ENCODE peak calls at places on chromosomes 5 and 9, in four cellular contexts. M is IMR-90, O is esophagus squamous epithelium, K is astrocyte of the spinal cord. H is an unnamed sample.

GRCh38 chr5:163362806-163363788 is 74.3 kb upstream of the CCNG1 start:
- DNase-seq in M (no peak), O (no peak), K (no peak), H (no peak)

GRCh38 chr9:110217656-110218099 is 9.7 kb upstream of the C9orf152 start:
- DNase-seq in M (peak; percentile 63), O (no peak), K (peak; percentile 59), H (no peak)

GRCh38 chr5:102666164-102666951 is 88.7 kb upstream of the PAM start:
- DNase-seq in M (no peak), O (no peak), K (no peak), H (no peak)

GRCh38 chr5:10987881-10988504 is 227.0 kb upstream of the DAP start:
- DNase-seq in M (no peak), O (no peak), K (peak; percentile 25), H (no peak)

GRCh38 chr9:22098636-22099332 is 89.7 kb upstream of the CDKN2B start:
- DNase-seq in M (no peak), O (no peak), K (no peak), H (peak; percentile 64)

GRCh38 chr5:141785135-141785534 is 93.1 kb downstream of the PCDH1 start:
- DNase-seq in M (no peak), O (no peak), K (no peak), H (no peak)

GRCh38 chr9:16918920-16919319 is 48.5 kb upstream of the BNC2 start:
- DNase-seq in M (no peak), O (no peak), K (no peak), H (no peak)

GRCh38 chr9:17380126-17380861 is 198.6 kb upstream of the SH3GL2 start:
- DNase-seq in M (no peak), O (no peak), K (no peak), H (no peak)

GRCh38 chr5:39130716-39131115 is 56.5 kb upstream of the RICTOR start:
- DNase-seq in M (no peak), O (no peak), K (no peak), H (no peak)

GRCh38 chr5:128077526-128077925 is 6.0 kb upstream of the SLC12A2 start:
- DNase-seq in M (no peak), O (no peak), K (no peak), H (no peak)

GRCh38 chr5:17315710-17316221 is 98.3 kb downstream of the BASP1 start:
- DNase-seq in M (peak; percentile 90), O (no peak), K (peak; percentile 55), H (peak; percentile 85)

GRCh38 chr9:127921592-127922120 is 4.8 kb upstream of the ST6GALNAC4 start:
- DNase-seq in M (no peak), O (no peak), K (peak; percentile 46), H (peak; percentile 78)

GRCh38 chr9:114929166-114929565 is 1.2 kb downstream of the TNFSF8 start:
- DNase-seq in M (no peak), O (no peak), K (no peak), H (no peak)

GRCh38 chr9:112009656-112010055 is 113.0 kb downstream of the UGCG start:
- DNase-seq in M (no peak), O (no peak), K (no peak), H (no peak)

GRCh38 chr5:32642276-32643002 is 57.1 kb downstream of the SUB1 start:
- DNase-seq in M (peak; percentile 61), O (no peak), K (peak; percentile 24), H (peak; percentile 30)

GRCh38 chr9:129110740-129111142 is at the start of gene CRAT:
- DNase-seq in M (peak; percentile 90), O (peak; percentile 85), K (peak; percentile 94), H (peak; percentile 98)

GRCh38 chr9:131654857-131655577 is 84.9 kb downstream of the RAPGEF1 start:
- DNase-seq in M (no peak), O (no peak), K (no peak), H (no peak)

GRCh38 chr9:101415578-101415977 is 16.9 kb downstream of the ZNF189 start:
- DNase-seq in M (no peak), O (no peak), K (no peak), H (no peak)

GRCh38 chr9:33106827-33107621 is 30.6 kb upstream of the SMU1 start:
- DNase-seq in M (peak; percentile 89), O (no peak), K (peak; percentile 91), H (peak; percentile 71)

GRCh38 chr5:144028644-144029043 is 141.8 kb downstream of the YIPF5 start:
- DNase-seq in M (peak; percentile 84), O (no peak), K (peak; percentile 85), H (peak; percentile 87)

GRCh38 chr9:124973807-124974206 is 32.9 kb upstream of the GOLGA1 start:
- DNase-seq in M (no peak), O (no peak), K (no peak), H (no peak)

GRCh38 chr5:136030956-136031611 is 2.3 kb downstream of the TGFBI start:
- DNase-seq in M (no peak), O (no peak), K (no peak), H (no peak)

GRCh38 chr5:109688647-109688998 is 1.1 kb upstream of the MAN2A1 start:
- DNase-seq in M (peak; percentile 28), O (no peak), K (peak; percentile 31), H (peak; percentile 53)

GRCh38 chr5:34002629-34003328 is 5.1 kb downstream of the AMACR start:
- DNase-seq in M (peak; percentile 18), O (no peak), K (no peak), H (no peak)

GRCh38 chr9:114893622-114894021 is 36.8 kb downstream of the TNFSF8 start:
- DNase-seq in M (peak; percentile 55), O (no peak), K (no peak), H (peak; percentile 54)

GRCh38 chr5:59764361-59764760 is 129.2 kb downstream of the PDE4D start:
- DNase-seq in M (no peak), O (no peak), K (no peak), H (no peak)

GRCh38 chr5:173733831-173734491 is 117.5 kb upstream of the BOD1 start:
- DNase-seq in M (no peak), O (no peak), K (no peak), H (no peak)

GRCh38 chr9:77881111-77881510 is 150.5 kb downstream of the GNAQ start:
- DNase-seq in M (no peak), O (no peak), K (no peak), H (no peak)

GRCh38 chr9:133978226-133979123 is 13.6 kb downstream of the VAV2 start:
- DNase-seq in M (no peak), O (no peak), K (no peak), H (no peak)

GRCh38 chr9:92655896-92656536 is 13.9 kb downstream of the IPPK start:
- DNase-seq in M (no peak), O (no peak), K (no peak), H (no peak)

GRCh38 chr5:131515348-131515747 is 119.7 kb downstream of the RAPGEF6 start:
- DNase-seq in M (peak; percentile 21), O (no peak), K (no peak), H (no peak)

GRCh38 chr9:137918331-137919094 is 40.9 kb downstream of the CACNA1B start:
- DNase-seq in M (no peak), O (no peak), K (no peak), H (no peak)

GRCh38 chr5:98206566-98206965 is 566.9 kb upstream of the RGMB start:
- DNase-seq in M (no peak), O (no peak), K (no peak), H (no peak)

GRCh38 chr5:142717582-142718215 is 31.8 kb upstream of the FGF1 start:
- DNase-seq in M (peak; percentile 72), O (no peak), K (peak; percentile 60), H (peak; percentile 85)

GRCh38 chr5:149485655-149486615 is 65.3 kb downstream of the CSNK1A1 start:
- DNase-seq in M (peak; percentile 100), O (no peak), K (peak; percentile 99), H (peak; percentile 99)

GRCh38 chr5:9534881-9535517 is 10.9 kb downstream of the SEMA5A start:
- DNase-seq in M (no peak), O (no peak), K (no peak), H (no peak)

GRCh38 chr9:20209421-20210340 is 412.6 kb downstream of the MLLT3 start:
- DNase-seq in M (no peak), O (no peak), K (no peak), H (no peak)

GRCh38 chr9:126700296-126700695 is 86.6 kb downstream of the LMX1B start:
- DNase-seq in M (no peak), O (no peak), K (no peak), H (no peak)

DNA sequence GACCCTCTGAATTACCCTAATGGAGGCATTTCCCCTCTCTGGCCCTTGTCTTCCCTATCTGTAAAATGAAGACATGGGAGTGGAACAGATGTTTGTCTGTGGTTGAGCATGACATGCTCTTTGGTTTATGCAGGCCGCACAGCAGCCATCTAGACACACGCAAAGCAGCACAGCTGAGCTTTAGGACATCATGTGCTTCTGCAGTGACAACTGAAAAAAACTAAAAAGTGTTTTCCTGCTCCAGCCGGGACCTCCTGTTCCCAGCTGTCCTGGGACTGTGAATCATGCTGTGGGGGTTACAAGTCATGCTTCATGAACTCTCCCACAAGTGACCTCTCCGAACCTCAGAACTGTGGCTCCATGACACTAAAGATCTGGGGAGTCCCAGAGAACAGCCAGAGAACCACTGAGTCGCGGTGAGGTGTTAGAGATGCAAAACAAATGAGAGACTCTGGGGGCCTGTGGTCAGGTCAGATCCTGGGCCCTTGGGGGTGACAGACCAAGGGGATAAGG is 1.7 kb downstream of the SMIM3 start:
- DNase-seq in M (peak; percentile 79), O (no peak), K (no peak), H (peak; percentile 89)
- H3K4me3 ChIP-seq in M (peak overlapping the region; percentile 79), O (peak overlapping the region; percentile 76), K (peak overlapping the region; percentile 92), H (peak overlapping the region; percentile 80)

GRCh38 chr5:108079754-108080153 is 302.1 kb downstream of the FBXL17 start:
- DNase-seq in M (no peak), O (no peak), K (no peak), H (peak; percentile 10)
- TF ChIP-seq CTCF in M (peak; percentile 4), O (no peak), K (no peak), H (no peak)

GRCh38 chr5:124655943-124656459 is 90.4 kb downstream of the ZNF608 start:
- DNase-seq in M (peak; percentile 94), O (no peak), K (peak; percentile 92), H (peak; percentile 94)
- H3K4me3 ChIP-seq in M (peak overlapping the region; percentile 11), O (no peak overlapping the region), K (no peak overlapping the region), H (no peak overlapping the region)

GRCh38 chr5:177520271-177520670 is 3.5 kb upstream of the DDX41 start:
- DNase-seq in M (no peak), O (no peak), K (no peak), H (no peak)

GRCh38 chr5:177524539-177524900 is 7.8 kb upstream of the DDX41 start:
- DNase-seq in M (no peak), O (no peak), K (no peak), H (no peak)

GRCh38 chr5:177523711-177524538 is 7.2 kb upstream of the DDX41 start:
- DNase-seq in M (no peak), O (no peak), K (no peak), H (no peak)

GRCh38 chr5:177519463-177520235 is 2.9 kb upstream of the DDX41 start:
- DNase-seq in M (no peak), O (no peak), K (no peak), H (no peak)

DNA sequence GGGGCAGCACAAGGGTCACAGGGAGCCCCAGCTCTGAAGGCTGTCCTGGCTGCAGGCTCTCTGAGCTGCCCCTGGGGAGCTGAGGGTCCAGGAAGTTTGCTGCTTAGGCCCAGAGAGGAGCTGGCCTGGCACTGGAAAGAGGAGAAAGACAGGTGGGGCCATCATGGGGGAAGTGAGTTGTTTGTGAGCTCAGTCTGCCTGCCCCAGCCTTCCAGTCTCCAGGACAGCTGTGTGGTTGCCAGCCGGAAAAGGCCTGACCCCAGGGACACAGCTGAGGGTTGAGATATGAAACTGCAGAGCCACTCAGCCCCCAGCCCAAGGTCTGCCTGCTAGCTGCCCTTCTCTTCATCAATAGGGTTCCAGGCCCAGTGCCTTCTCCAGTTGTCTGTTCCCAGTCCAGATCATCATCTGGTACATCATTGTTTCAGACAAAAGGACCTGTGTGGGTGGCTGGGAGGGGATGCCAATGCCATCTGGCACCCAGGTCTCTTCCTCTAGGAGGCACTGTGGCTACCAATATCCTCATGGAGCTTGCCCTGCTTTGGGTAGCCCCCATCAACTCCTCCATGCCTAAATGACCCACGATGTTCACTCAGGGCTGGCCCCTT is 4.2 kb upstream of the DDX41 start:
- DNase-seq in M (no peak), O (no peak), K (no peak), H (no peak)
- TF ChIP-seq CTCF in M (peak; percentile 14), O (no peak), K (peak; percentile 8), H (peak; percentile 2)

H was measured in foreskin fibroblast.